ENCODE peak calls at places on chromosomes 2 and 18, in six cellular contexts. One of them, this sample, is unnamed.

GRCh38 chr2:234403074-234403473 is 93.8 kb downstream of the ARL4C start:
- DNase-seq in aorta: no peak
- DNase-seq in mammary epithelial cell: no peak
- DNase-seq in ovary: no peak
- DNase-seq in pancreas: no peak
- DNase-seq in GM12878: no peak
- DNase-seq in this sample: no peak

GRCh38 chr2:202064206-202064880 is 8.7 kb upstream of the KIAA2012 start:
- DNase-seq in aorta: peak; percentile 55
- DNase-seq in mammary epithelial cell: peak; percentile 70
- DNase-seq in ovary: no peak
- DNase-seq in pancreas: no peak
- DNase-seq in GM12878: no peak
- DNase-seq in this sample: no peak

GRCh38 chr2:97740590-97741182 is 27.3 kb downstream of the ZAP70 start:
- DNase-seq in aorta: no peak
- DNase-seq in mammary epithelial cell: no peak
- DNase-seq in ovary: no peak
- DNase-seq in pancreas: peak; percentile 75
- DNase-seq in GM12878: no peak
- DNase-seq in this sample: no peak

GRCh38 chr2:225091336-225091735 is 49.1 kb upstream of the DOCK10 start:
- DNase-seq in aorta: no peak
- DNase-seq in mammary epithelial cell: peak; percentile 96
- DNase-seq in ovary: no peak
- DNase-seq in pancreas: no peak
- DNase-seq in GM12878: no peak
- DNase-seq in this sample: peak; percentile 69

GRCh38 chr18:2050016-2050415 is 521.3 kb downstream of the METTL4 start:
- DNase-seq in aorta: no peak
- DNase-seq in mammary epithelial cell: peak; percentile 43
- DNase-seq in ovary: no peak
- DNase-seq in pancreas: no peak
- DNase-seq in GM12878: no peak
- DNase-seq in this sample: peak; percentile 33

GRCh38 chr2:203758841-203759691 is 52.6 kb downstream of the CD28 start:
- DNase-seq in aorta: no peak
- DNase-seq in mammary epithelial cell: peak; percentile 88
- DNase-seq in ovary: no peak
- DNase-seq in pancreas: no peak
- DNase-seq in GM12878: no peak
- DNase-seq in this sample: peak; percentile 23

GRCh38 chr2:217362710-217363109 is 502.8 kb upstream of the TNP1 start:
- DNase-seq in aorta: no peak
- DNase-seq in mammary epithelial cell: no peak
- DNase-seq in ovary: no peak
- DNase-seq in pancreas: no peak
- DNase-seq in GM12878: no peak
- DNase-seq in this sample: no peak

GRCh38 chr18:34911081-34911480 is 130.1 kb upstream of the MAPRE2 start:
- DNase-seq in aorta: no peak
- DNase-seq in mammary epithelial cell: no peak
- DNase-seq in ovary: no peak
- DNase-seq in pancreas: no peak
- DNase-seq in GM12878: no peak
- DNase-seq in this sample: no peak

GRCh38 chr2:205675861-205676516 is 6.3 kb upstream of the NRP2 start:
- DNase-seq in aorta: no peak
- DNase-seq in mammary epithelial cell: peak; percentile 63
- DNase-seq in ovary: no peak
- DNase-seq in pancreas: no peak
- DNase-seq in GM12878: no peak
- DNase-seq in this sample: peak; percentile 81

GRCh38 chr2:219661955-219662395 is 34.5 kb downstream of the SLC4A3 start:
- DNase-seq in aorta: no peak
- DNase-seq in mammary epithelial cell: peak; percentile 81
- DNase-seq in ovary: no peak
- DNase-seq in pancreas: no peak
- DNase-seq in GM12878: no peak
- DNase-seq in this sample: no peak

GRCh38 chr2:219663116-219663762 is 35.8 kb downstream of the SLC4A3 start:
- DNase-seq in aorta: no peak
- DNase-seq in mammary epithelial cell: no peak
- DNase-seq in ovary: no peak
- DNase-seq in pancreas: no peak
- DNase-seq in GM12878: no peak
- DNase-seq in this sample: no peak

GRCh38 chr2:219658861-219659260 is 31.4 kb downstream of the SLC4A3 start:
- DNase-seq in aorta: no peak
- DNase-seq in mammary epithelial cell: no peak
- DNase-seq in ovary: no peak
- DNase-seq in pancreas: no peak
- DNase-seq in GM12878: no peak
- DNase-seq in this sample: no peak

GRCh38 chr2:219662566-219662965 is 35.1 kb downstream of the SLC4A3 start:
- DNase-seq in aorta: no peak
- DNase-seq in mammary epithelial cell: peak; percentile 21
- DNase-seq in ovary: no peak
- DNase-seq in pancreas: no peak
- DNase-seq in GM12878: no peak
- DNase-seq in this sample: no peak

GRCh38 chr2:219661197-219661954 is 33.9 kb downstream of the SLC4A3 start:
- DNase-seq in aorta: no peak
- DNase-seq in mammary epithelial cell: peak; percentile 89
- DNase-seq in ovary: no peak
- DNase-seq in pancreas: no peak
- DNase-seq in GM12878: peak; percentile 44
- DNase-seq in this sample: no peak
- H3K27ac ChIP-seq in aorta: no peak overlapping the region
- H3K27ac ChIP-seq in mammary epithelial cell: peak overlapping the region; percentile 83
- H3K27ac ChIP-seq in ovary: no peak overlapping the region
- H3K27ac ChIP-seq in pancreas: no peak overlapping the region
- H3K27ac ChIP-seq in GM12878: peak overlapping the region; percentile 59
- H3K27ac ChIP-seq in this sample: no peak overlapping the region

DNA sequence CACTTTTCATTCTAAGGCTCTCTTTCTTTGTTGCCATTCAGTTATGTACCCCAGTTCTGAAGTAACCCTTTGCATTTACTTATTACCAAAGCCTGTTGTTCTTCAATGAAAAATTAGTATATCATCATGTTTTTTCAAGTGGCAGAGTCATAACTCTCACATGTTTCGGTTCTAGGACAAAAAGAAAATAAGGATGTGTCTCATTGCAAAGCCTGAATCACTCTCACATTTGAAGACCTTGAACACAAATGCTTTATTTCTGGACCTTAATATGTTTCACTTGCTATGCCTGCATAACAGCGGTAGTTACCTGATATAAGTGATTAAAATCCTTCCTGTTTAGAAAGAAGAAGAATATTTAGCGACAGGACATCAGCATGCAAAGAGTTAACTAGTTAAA is 49.1 kb downstream of the ZEB2 start:
- DNase-seq in aorta: no peak
- DNase-seq in mammary epithelial cell: no peak
- DNase-seq in ovary: no peak
- DNase-seq in pancreas: no peak
- DNase-seq in GM12878: no peak
- DNase-seq in this sample: no peak
- H3K4me1 ChIP-seq in aorta: peaks cover 5% of the 10 kb centered on the region
- H3K4me1 ChIP-seq in mammary epithelial cell: no peaks in the 10 kb centered on the region
- H3K4me1 ChIP-seq in ovary: peaks cover 18% of the 10 kb centered on the region
- H3K4me1 ChIP-seq in pancreas: no peaks in the 10 kb centered on the region
- H3K4me1 ChIP-seq in GM12878: peaks cover 7% of the 10 kb centered on the region
- H3K4me1 ChIP-seq in this sample: peaks cover 12% of the 10 kb centered on the region

DNA sequence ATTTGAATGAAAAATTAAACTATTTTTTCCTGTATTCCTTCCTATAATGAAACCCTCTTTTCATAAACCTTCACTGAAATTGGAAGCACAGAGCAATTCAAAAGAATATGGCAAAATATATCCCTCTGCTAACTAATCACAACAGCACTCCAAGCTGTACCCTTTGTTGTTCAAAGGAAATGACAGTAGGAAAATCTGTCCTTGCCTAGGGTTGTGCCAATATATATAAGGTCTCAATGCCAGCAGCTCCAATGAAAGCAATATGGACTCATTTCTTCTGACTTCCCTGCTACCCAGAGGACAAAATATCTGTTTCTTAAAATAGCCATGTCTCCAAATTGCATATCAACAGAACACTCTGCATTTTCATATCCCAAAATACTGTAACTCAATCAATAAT is 373.9 kb upstream of the MC4R start:
- DNase-seq in aorta: no peak
- DNase-seq in mammary epithelial cell: no peak
- DNase-seq in ovary: no peak
- DNase-seq in pancreas: no peak
- DNase-seq in GM12878: no peak
- DNase-seq in this sample: no peak
- H3K4me3 ChIP-seq in aorta: no peak overlapping the region
- H3K4me3 ChIP-seq in mammary epithelial cell: no peak overlapping the region
- H3K4me3 ChIP-seq in ovary: no peak overlapping the region
- H3K4me3 ChIP-seq in pancreas: no peak overlapping the region
- H3K4me3 ChIP-seq in GM12878: no peak overlapping the region
- H3K4me3 ChIP-seq in this sample: no peak overlapping the region

GRCh38 chr2:241177526-241177925 is 11.0 kb upstream of the ANO7 start:
- DNase-seq in aorta: no peak
- DNase-seq in mammary epithelial cell: no peak
- DNase-seq in ovary: no peak
- DNase-seq in pancreas: no peak
- DNase-seq in GM12878: no peak
- DNase-seq in this sample: no peak
- H3K27ac ChIP-seq in aorta: no peak overlapping the region
- H3K27ac ChIP-seq in mammary epithelial cell: no peak overlapping the region
- H3K27ac ChIP-seq in ovary: no peak overlapping the region
- H3K27ac ChIP-seq in pancreas: no peak overlapping the region
- H3K27ac ChIP-seq in GM12878: no peak overlapping the region
- H3K27ac ChIP-seq in this sample: no peak overlapping the region

GRCh38 chr2:161983896-161984295 is 90.1 kb downstream of the DPP4 start:
- DNase-seq in aorta: no peak
- DNase-seq in mammary epithelial cell: peak; percentile 31
- DNase-seq in ovary: no peak
- DNase-seq in pancreas: no peak
- DNase-seq in GM12878: no peak
- DNase-seq in this sample: no peak
- H3K4me1 ChIP-seq in aorta: no peaks in the 10 kb centered on the region
- H3K4me1 ChIP-seq in mammary epithelial cell: peaks cover 6% of the 10 kb centered on the region
- H3K4me1 ChIP-seq in ovary: no peaks in the 10 kb centered on the region
- H3K4me1 ChIP-seq in pancreas: no peaks in the 10 kb centered on the region
- H3K4me1 ChIP-seq in GM12878: no peaks in the 10 kb centered on the region
- H3K4me1 ChIP-seq in this sample: no peaks in the 10 kb centered on the region

DNA sequence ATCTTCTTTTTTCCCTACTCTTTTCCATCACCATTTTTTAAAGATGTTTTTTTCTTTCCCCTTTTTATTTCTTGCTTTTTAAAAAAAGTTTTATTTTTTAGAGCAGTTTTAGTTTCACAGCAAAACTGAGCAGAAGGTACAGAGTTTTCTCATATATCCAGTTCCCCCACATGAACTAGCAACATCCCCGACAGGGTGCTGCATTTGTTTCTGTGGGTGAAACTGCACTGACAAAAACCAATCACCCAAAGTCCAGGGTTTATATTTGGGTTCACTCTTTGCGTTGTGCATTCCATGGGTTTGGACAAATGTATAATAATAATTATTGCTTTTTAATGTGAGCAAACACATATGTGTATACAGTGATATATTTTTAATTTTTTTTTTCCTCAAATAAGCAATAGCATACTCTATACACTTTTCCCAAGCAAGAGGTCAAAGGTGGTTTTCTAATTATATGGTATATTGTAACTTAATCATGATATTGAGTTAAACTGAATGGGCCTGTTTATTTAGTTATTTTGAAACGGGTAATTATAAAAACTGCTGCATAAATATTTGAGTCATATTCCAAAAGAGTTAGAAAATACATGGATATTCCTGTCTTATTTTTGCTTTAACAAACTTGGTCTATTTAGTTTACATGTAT is 50.3 kb downstream of the NCK2 start:
- DNase-seq in aorta: no peak
- DNase-seq in mammary epithelial cell: no peak
- DNase-seq in ovary: no peak
- DNase-seq in pancreas: no peak
- DNase-seq in GM12878: no peak
- DNase-seq in this sample: no peak
- H3K4me3 ChIP-seq in aorta: no peak overlapping the region
- H3K4me3 ChIP-seq in mammary epithelial cell: no peak overlapping the region
- H3K4me3 ChIP-seq in ovary: no peak overlapping the region
- H3K4me3 ChIP-seq in pancreas: no peak overlapping the region
- H3K4me3 ChIP-seq in GM12878: peak overlapping the region; percentile 12
- H3K4me3 ChIP-seq in this sample: no peak overlapping the region

DNA sequence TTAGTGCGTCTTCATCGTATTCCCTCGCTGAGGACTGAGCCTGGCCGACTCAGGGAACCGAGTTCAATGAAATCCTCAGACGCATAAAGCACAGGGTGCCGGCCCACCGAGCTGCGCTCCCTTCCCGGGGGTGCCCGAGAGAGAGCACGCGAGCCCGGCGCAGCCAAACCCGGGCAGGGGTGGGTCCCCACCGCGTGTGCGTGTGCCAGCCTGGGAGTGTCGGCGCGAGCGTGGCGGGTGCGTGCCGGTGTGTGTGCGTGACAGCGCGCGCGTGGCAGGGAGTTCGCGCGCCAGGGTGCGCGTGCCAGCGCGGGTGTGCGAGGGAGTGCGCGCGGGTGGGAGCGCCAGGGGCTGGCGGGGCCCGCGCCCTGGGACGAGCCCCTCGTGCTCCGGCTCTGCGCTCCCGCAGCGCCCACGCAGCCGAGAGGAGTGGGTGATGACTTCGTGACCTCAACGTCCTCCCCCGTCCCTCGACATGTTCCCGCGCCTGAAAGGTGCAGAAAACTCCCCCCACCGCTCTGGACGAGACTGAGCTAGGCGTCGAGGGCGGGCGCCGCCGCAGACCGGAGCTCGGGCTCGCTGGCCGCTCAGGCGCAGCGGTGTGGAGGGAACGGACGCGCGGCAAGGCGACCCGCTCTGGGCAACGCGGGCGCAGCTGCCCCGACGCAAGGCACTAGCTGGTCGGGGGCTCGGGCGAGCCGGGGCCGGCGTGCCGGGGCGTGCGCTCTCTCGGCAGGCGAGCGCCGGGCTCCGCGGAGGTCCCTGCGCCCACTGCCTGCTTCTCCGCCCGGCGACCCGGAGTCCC is 583.0 kb downstream of the ZEB2 start:
- DNase-seq in aorta: peak; percentile 56
- DNase-seq in mammary epithelial cell: peak; percentile 28
- DNase-seq in ovary: peak; percentile 65
- DNase-seq in pancreas: peak; percentile 77
- DNase-seq in GM12878: no peak
- DNase-seq in this sample: peak; percentile 49
- H3K27ac ChIP-seq in aorta: no peak overlapping the region
- H3K27ac ChIP-seq in mammary epithelial cell: no peak overlapping the region
- H3K27ac ChIP-seq in ovary: peak overlapping the region; percentile 97
- H3K27ac ChIP-seq in pancreas: no peak overlapping the region
- H3K27ac ChIP-seq in GM12878: no peak overlapping the region
- H3K27ac ChIP-seq in this sample: no peak overlapping the region

GRCh38 chr2:47321006-47321405 is 82.0 kb upstream of the MSH2 start:
- DNase-seq in aorta: no peak
- DNase-seq in mammary epithelial cell: no peak
- DNase-seq in ovary: no peak
- DNase-seq in pancreas: no peak
- DNase-seq in GM12878: no peak
- DNase-seq in this sample: no peak

GRCh38 chr2:47321411-47322031 is 81.4 kb upstream of the MSH2 start:
- DNase-seq in aorta: no peak
- DNase-seq in mammary epithelial cell: no peak
- DNase-seq in ovary: no peak
- DNase-seq in pancreas: no peak
- DNase-seq in GM12878: no peak
- DNase-seq in this sample: peak; percentile 19

GRCh38 chr2:47323009-47323821 is 79.7 kb upstream of the MSH2 start:
- DNase-seq in aorta: peak; percentile 81
- DNase-seq in mammary epithelial cell: peak; percentile 53
- DNase-seq in ovary: peak; percentile 67
- DNase-seq in pancreas: peak; percentile 84
- DNase-seq in GM12878: peak; percentile 66
- DNase-seq in this sample: peak; percentile 77

GRCh38 chr2:47323822-47324171 is 79.2 kb upstream of the MSH2 start:
- DNase-seq in aorta: no peak
- DNase-seq in mammary epithelial cell: no peak
- DNase-seq in ovary: no peak
- DNase-seq in pancreas: no peak
- DNase-seq in GM12878: no peak
- DNase-seq in this sample: no peak
- H3K4me1 ChIP-seq in aorta: no peaks in the 10 kb centered on the region
- H3K4me1 ChIP-seq in mammary epithelial cell: no peaks in the 10 kb centered on the region
- H3K4me1 ChIP-seq in ovary: peaks cover 4% of the 10 kb centered on the region
- H3K4me1 ChIP-seq in pancreas: peaks cover 3% of the 10 kb centered on the region
- H3K4me1 ChIP-seq in GM12878: peaks cover 5% of the 10 kb centered on the region
- H3K4me1 ChIP-seq in this sample: peaks cover 28% of the 10 kb centered on the region